ENCODE peak calls at places on chromosomes 13 and 19, in seven cellular contexts. One of them, this sample, is unnamed.

GRCh38 chr19:7644550-7644877 is 7.6 kb downstream of the STXBP2 start:
- DNase-seq in mesendoderm: no peak
- DNase-seq in H9: no peak
- DNase-seq in neuronal stem cell: no peak
- DNase-seq in mesenchymal stem cell: no peak
- DNase-seq in H1: no peak
- DNase-seq in IMR-90: no peak
- DNase-seq in this sample: no peak

GRCh38 chr13:25409938-25410337 is 38.2 kb downstream of the ATP8A2 start:
- DNase-seq in mesenchymal stem cell: no peak
- DNase-seq in IMR-90: no peak
- DNase-seq in mesendoderm: no peak
- DNase-seq in neuronal stem cell: no peak
- DNase-seq in H9: no peak
- DNase-seq in H1: no peak
- DNase-seq in this sample: no peak

GRCh38 chr13:50847501-50847900 is 4.0 kb upstream of the DLEU7 start:
- DNase-seq in mesendoderm: no peak
- DNase-seq in H9: no peak
- DNase-seq in neuronal stem cell: no peak
- DNase-seq in H1: no peak
- DNase-seq in IMR-90: no peak
- DNase-seq in mesenchymal stem cell: no peak
- DNase-seq in this sample: no peak

GRCh38 chr13:66794340-66795031 is 435.6 kb downstream of the PCDH9 start:
- DNase-seq in H1: no peak
- DNase-seq in mesenchymal stem cell: no peak
- DNase-seq in H9: no peak
- DNase-seq in neuronal stem cell: no peak
- DNase-seq in IMR-90: no peak
- DNase-seq in mesendoderm: no peak
- DNase-seq in this sample: no peak

GRCh38 chr19:33872445-33873320 is 76.0 kb downstream of the KCTD15 start:
- DNase-seq in H9: no peak
- DNase-seq in IMR-90: no peak
- DNase-seq in mesendoderm: no peak
- DNase-seq in H1: no peak
- DNase-seq in mesenchymal stem cell: no peak
- DNase-seq in neuronal stem cell: no peak
- DNase-seq in this sample: peak; percentile 8

GRCh38 chr19:30208661-30209060 is 163.5 kb upstream of the ZNF536 start:
- DNase-seq in H1: no peak
- DNase-seq in H9: peak; percentile 14
- DNase-seq in mesendoderm: no peak
- DNase-seq in mesenchymal stem cell: no peak
- DNase-seq in neuronal stem cell: no peak
- DNase-seq in IMR-90: no peak
- DNase-seq in this sample: no peak

GRCh38 chr19:21699197-21699596 is 68.2 kb downstream of the ZNF100 start:
- DNase-seq in neuronal stem cell: no peak
- DNase-seq in H9: peak; percentile 72
- DNase-seq in mesendoderm: peak; percentile 49
- DNase-seq in mesenchymal stem cell: no peak
- DNase-seq in H1: peak; percentile 69
- DNase-seq in IMR-90: no peak
- DNase-seq in this sample: no peak

GRCh38 chr13:72726721-72727416 is 560 bp downstream of the MZT1 start:
- DNase-seq in IMR-90: no peak
- DNase-seq in mesenchymal stem cell: peak; percentile 26
- DNase-seq in mesendoderm: peak; percentile 21
- DNase-seq in H1: no peak
- DNase-seq in neuronal stem cell: peak; percentile 9
- DNase-seq in H9: peak; percentile 60
- DNase-seq in this sample: peak; percentile 30

GRCh38 chr19:6568010-6568411 is 22.9 kb downstream of the CD70 start:
- DNase-seq in mesenchymal stem cell: no peak
- DNase-seq in H9: no peak
- DNase-seq in mesendoderm: no peak
- DNase-seq in IMR-90: no peak
- DNase-seq in H1: no peak
- DNase-seq in neuronal stem cell: no peak
- DNase-seq in this sample: peak; percentile 92
- H2BK5ac ChIP-seq in mesenchymal stem cell: no peak overlapping the region
- H2BK5ac ChIP-seq in H9: no peak overlapping the region
- H2BK5ac ChIP-seq in mesendoderm: no peak overlapping the region
- H2BK5ac ChIP-seq in IMR-90: no peak overlapping the region
- H2BK5ac ChIP-seq in H1: no peak overlapping the region
- H2BK5ac ChIP-seq in neuronal stem cell: no peak overlapping the region
- H2BK5ac ChIP-seq in this sample: no peak overlapping the region

DNA sequence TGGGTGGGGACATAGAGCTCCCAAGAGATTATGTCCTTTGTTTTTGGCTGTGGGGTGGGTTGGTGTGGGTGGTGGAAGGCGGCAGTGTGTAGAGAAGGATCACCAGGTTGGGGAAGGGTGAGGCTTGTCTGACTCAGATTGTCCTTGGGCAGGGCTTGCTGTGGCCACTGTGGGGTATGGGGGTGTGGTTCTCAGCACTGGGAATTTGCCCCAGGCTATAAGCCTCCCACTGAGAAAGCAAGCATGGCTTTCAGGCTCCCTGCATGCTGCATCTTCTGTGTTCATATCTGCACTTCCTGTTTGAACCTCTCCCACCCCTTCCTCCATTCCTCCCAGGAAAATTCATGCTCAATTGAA is 34.9 kb downstream of the DNAJC15 start:
- DNase-seq in neuronal stem cell: no peak
- DNase-seq in IMR-90: peak; percentile 62
- DNase-seq in mesenchymal stem cell: peak; percentile 48
- DNase-seq in H9: peak; percentile 45
- DNase-seq in H1: no peak
- DNase-seq in mesendoderm: peak; percentile 83
- DNase-seq in this sample: peak; percentile 71
- H3K4me1 ChIP-seq in neuronal stem cell: no peaks in the 10 kb centered on the region
- H3K4me1 ChIP-seq in IMR-90: peaks cover 12% of the 10 kb centered on the region
- H3K4me1 ChIP-seq in mesenchymal stem cell: peaks cover 5% of the 10 kb centered on the region
- H3K4me1 ChIP-seq in H9: peaks cover 11% of the 10 kb centered on the region
- H3K4me1 ChIP-seq in H1: peaks cover 13% of the 10 kb centered on the region
- H3K4me1 ChIP-seq in mesendoderm: peaks cover 15% of the 10 kb centered on the region
- H3K4me1 ChIP-seq in this sample: peaks cover 33% of the 10 kb centered on the region

DNA sequence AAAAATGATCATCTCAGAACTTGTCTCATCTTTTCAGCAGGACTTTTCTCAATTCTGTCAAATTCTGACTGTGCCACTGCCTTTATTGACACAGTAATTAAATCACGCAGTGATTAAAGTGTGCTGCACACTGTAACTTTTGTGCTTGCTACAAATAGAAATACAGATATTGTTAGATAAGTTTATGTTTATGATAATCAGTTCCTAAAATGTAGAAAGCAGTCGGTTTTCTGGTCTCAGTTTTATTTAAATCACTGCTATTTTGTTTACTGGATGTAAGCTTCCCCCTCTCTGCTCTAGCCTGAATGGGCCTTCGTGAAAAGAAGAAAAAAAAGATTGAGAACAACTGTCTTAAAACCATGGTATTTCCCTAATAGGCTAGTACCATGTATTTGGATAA is 258.8 kb upstream of the STARD13 start:
- DNase-seq in H1: no peak
- DNase-seq in mesenchymal stem cell: no peak
- DNase-seq in IMR-90: no peak
- DNase-seq in mesendoderm: no peak
- DNase-seq in H9: no peak
- DNase-seq in neuronal stem cell: no peak
- DNase-seq in this sample: no peak
- H2BK5ac ChIP-seq in H1: no peak overlapping the region
- H2BK5ac ChIP-seq in mesenchymal stem cell: no peak overlapping the region
- H2BK5ac ChIP-seq in IMR-90: peak overlapping the region; percentile 94
- H2BK5ac ChIP-seq in mesendoderm: no peak overlapping the region
- H2BK5ac ChIP-seq in H9: no peak overlapping the region
- H2BK5ac ChIP-seq in neuronal stem cell: no peak overlapping the region
- H2BK5ac ChIP-seq in this sample: no peak overlapping the region

DNA sequence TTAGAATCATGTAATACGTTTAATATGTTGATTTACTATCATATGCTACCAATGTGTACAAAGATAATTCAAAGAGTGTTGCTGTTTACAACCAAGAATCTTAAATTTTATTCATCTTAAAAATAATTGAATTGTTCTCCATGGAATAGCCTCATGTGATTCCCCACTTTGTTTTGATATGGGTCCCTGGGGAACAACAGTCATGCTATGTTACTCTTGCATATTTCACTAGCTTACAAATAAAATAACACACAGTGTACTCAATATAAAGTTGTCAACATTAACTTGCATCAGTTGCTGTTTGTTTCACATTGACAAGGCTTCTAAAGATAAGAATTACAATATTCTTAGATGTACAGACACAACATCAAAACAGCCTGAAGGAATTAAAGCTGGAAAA is 2.3 kb downstream of the ENOX1 start:
- DNase-seq in IMR-90: no peak
- DNase-seq in mesendoderm: no peak
- DNase-seq in neuronal stem cell: no peak
- DNase-seq in H9: no peak
- DNase-seq in mesenchymal stem cell: no peak
- DNase-seq in H1: no peak
- DNase-seq in this sample: no peak
- H3K4me1 ChIP-seq in IMR-90: no peaks in the 10 kb centered on the region
- H3K4me1 ChIP-seq in mesendoderm: peaks cover 2% of the 10 kb centered on the region
- H3K4me1 ChIP-seq in neuronal stem cell: peaks cover 19% of the 10 kb centered on the region
- H3K4me1 ChIP-seq in H9: no peaks in the 10 kb centered on the region
- H3K4me1 ChIP-seq in mesenchymal stem cell: peaks cover 21% of the 10 kb centered on the region
- H3K4me1 ChIP-seq in H1: peaks cover 6% of the 10 kb centered on the region
- H3K4me1 ChIP-seq in this sample: peaks cover 14% of the 10 kb centered on the region

DNA sequence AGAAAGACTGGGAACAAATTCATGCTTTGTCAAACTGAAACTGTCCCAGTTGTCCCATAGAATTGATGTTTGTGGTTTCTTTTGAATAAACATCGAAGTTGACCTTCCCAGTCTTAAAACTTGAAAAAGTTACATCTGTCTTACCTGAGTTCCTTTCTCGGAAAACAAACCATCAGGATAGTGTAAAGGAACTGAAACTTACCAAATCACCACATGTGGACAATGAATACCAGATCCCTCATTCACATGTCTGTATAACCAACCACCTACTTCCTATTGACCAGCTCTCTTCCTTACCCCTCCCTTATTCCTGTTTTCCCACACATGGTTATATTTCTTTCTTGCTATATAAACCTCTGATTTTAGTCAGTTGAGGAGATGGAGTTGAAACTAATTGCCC is 791.7 kb upstream of the PCDH20 start:
- DNase-seq in H9: no peak
- DNase-seq in mesenchymal stem cell: no peak
- DNase-seq in mesendoderm: no peak
- DNase-seq in H1: no peak
- DNase-seq in neuronal stem cell: no peak
- DNase-seq in IMR-90: no peak
- DNase-seq in this sample: no peak
- H2BK5ac ChIP-seq in H9: no peak overlapping the region
- H2BK5ac ChIP-seq in mesenchymal stem cell: no peak overlapping the region
- H2BK5ac ChIP-seq in mesendoderm: no peak overlapping the region
- H2BK5ac ChIP-seq in H1: no peak overlapping the region
- H2BK5ac ChIP-seq in neuronal stem cell: no peak overlapping the region
- H2BK5ac ChIP-seq in IMR-90: no peak overlapping the region
- H2BK5ac ChIP-seq in this sample: no peak overlapping the region

GRCh38 chr13:28492527-28493367 is 2.2 kb downstream of the FLT1 start:
- DNase-seq in IMR-90: no peak
- DNase-seq in mesenchymal stem cell: peak; percentile 61
- DNase-seq in H9: no peak
- DNase-seq in mesendoderm: peak; percentile 59
- DNase-seq in neuronal stem cell: peak; percentile 26
- DNase-seq in H1: no peak
- DNase-seq in this sample: peak; percentile 55

GRCh38 chr13:28489536-28489935 is 5.4 kb downstream of the FLT1 start:
- DNase-seq in mesenchymal stem cell: peak; percentile 81
- DNase-seq in IMR-90: peak; percentile 45
- DNase-seq in neuronal stem cell: no peak
- DNase-seq in H1: no peak
- DNase-seq in H9: no peak
- DNase-seq in mesendoderm: peak; percentile 35
- DNase-seq in this sample: no peak

GRCh38 chr13:28488376-28489005 is 6.4 kb downstream of the FLT1 start:
- DNase-seq in IMR-90: no peak
- DNase-seq in H9: no peak
- DNase-seq in mesendoderm: no peak
- DNase-seq in neuronal stem cell: no peak
- DNase-seq in H1: no peak
- DNase-seq in mesenchymal stem cell: no peak
- DNase-seq in this sample: no peak

GRCh38 chr13:28493740-28494536 is 990 bp downstream of the FLT1 start:
- DNase-seq in neuronal stem cell: peak; percentile 20
- DNase-seq in mesendoderm: peak; percentile 59
- DNase-seq in H1: no peak
- DNase-seq in H9: no peak
- DNase-seq in IMR-90: no peak
- DNase-seq in mesenchymal stem cell: peak; percentile 54
- DNase-seq in this sample: no peak

GRCh38 chr13:28489975-28490550 is 4.9 kb downstream of the FLT1 start:
- DNase-seq in neuronal stem cell: no peak
- DNase-seq in H9: no peak
- DNase-seq in mesenchymal stem cell: peak; percentile 53
- DNase-seq in IMR-90: no peak
- DNase-seq in H1: no peak
- DNase-seq in mesendoderm: peak; percentile 28
- DNase-seq in this sample: no peak
- H3K4me1 ChIP-seq in neuronal stem cell: peaks cover 7% of the 10 kb centered on the region
- H3K4me1 ChIP-seq in H9: peaks cover 20% of the 10 kb centered on the region
- H3K4me1 ChIP-seq in mesenchymal stem cell: peaks cover 16% of the 10 kb centered on the region
- H3K4me1 ChIP-seq in IMR-90: peaks cover 7% of the 10 kb centered on the region
- H3K4me1 ChIP-seq in H1: peaks cover 11% of the 10 kb centered on the region
- H3K4me1 ChIP-seq in mesendoderm: peaks cover 11% of the 10 kb centered on the region
- H3K4me1 ChIP-seq in this sample: peaks cover 6% of the 10 kb centered on the region

GRCh38 chr13:46871557-46871956 is 25.3 kb downstream of the HTR2A start:
- DNase-seq in neuronal stem cell: no peak
- DNase-seq in mesendoderm: peak; percentile 14
- DNase-seq in H9: no peak
- DNase-seq in IMR-90: no peak
- DNase-seq in H1: no peak
- DNase-seq in mesenchymal stem cell: no peak
- DNase-seq in this sample: no peak

GRCh38 chr13:46861959-46862358 is 34.9 kb downstream of the HTR2A start:
- DNase-seq in mesenchymal stem cell: no peak
- DNase-seq in IMR-90: no peak
- DNase-seq in H9: no peak
- DNase-seq in mesendoderm: no peak
- DNase-seq in neuronal stem cell: no peak
- DNase-seq in H1: no peak
- DNase-seq in this sample: no peak

GRCh38 chr13:46860734-46861133 is 36.1 kb downstream of the HTR2A start:
- DNase-seq in neuronal stem cell: no peak
- DNase-seq in IMR-90: no peak
- DNase-seq in mesenchymal stem cell: no peak
- DNase-seq in H1: no peak
- DNase-seq in mesendoderm: no peak
- DNase-seq in H9: no peak
- DNase-seq in this sample: no peak

GRCh38 chr13:46864941-46865340 is 31.9 kb downstream of the HTR2A start:
- DNase-seq in neuronal stem cell: no peak
- DNase-seq in H1: no peak
- DNase-seq in IMR-90: no peak
- DNase-seq in mesendoderm: no peak
- DNase-seq in mesenchymal stem cell: no peak
- DNase-seq in H9: no peak
- DNase-seq in this sample: no peak

GRCh38 chr13:46866150-46866549 is 30.7 kb downstream of the HTR2A start:
- DNase-seq in H9: peak; percentile 58
- DNase-seq in mesenchymal stem cell: peak; percentile 96
- DNase-seq in neuronal stem cell: no peak
- DNase-seq in mesendoderm: peak; percentile 86
- DNase-seq in H1: peak; percentile 17
- DNase-seq in IMR-90: peak; percentile 63
- DNase-seq in this sample: peak; percentile 97
- H2BK5ac ChIP-seq in H9: no peak overlapping the region
- H2BK5ac ChIP-seq in mesenchymal stem cell: no peak overlapping the region
- H2BK5ac ChIP-seq in neuronal stem cell: no peak overlapping the region
- H2BK5ac ChIP-seq in mesendoderm: no peak overlapping the region
- H2BK5ac ChIP-seq in H1: no peak overlapping the region
- H2BK5ac ChIP-seq in IMR-90: no peak overlapping the region
- H2BK5ac ChIP-seq in this sample: no peak overlapping the region

This sample was measured in trophoblast cell.